ENCODE peak calls at places on chromosomes 3 and 15, in ten cellular contexts. Y is H1, V is breast epithelium, J is HepG2, G is stomach, H is Panc1, O is suprapubic skin, Z is sigmoid colon, I is transverse colon, M is HCT116. B is an unnamed sample.

GRCh38 chr15:73677146-73677607 is 7.0 kb upstream of the CD276 start:
- DNase-seq in Y (peak), V (peak), J (peak), G (peak), H (peak), O (no peak), Z (peak), I (peak), M (peak), B (peak)

GRCh38 chr3:185250653-185251052 is 3.2 kb downstream of the EHHADH start:
- DNase-seq in Y (no peak), V (no peak), J (peak), G (no peak), H (no peak), O (no peak), Z (no peak), I (no peak), M (no peak), B (no peak)

GRCh38 chr3:128217702-128218475 is 64.6 kb downstream of the EEFSEC start:
- DNase-seq in Y (no peak), V (no peak), J (peak), G (no peak), H (no peak), O (no peak), Z (no peak), I (no peak), M (no peak), B (no peak)

GRCh38 chr3:18772699-18773305 is 347.7 kb upstream of the SATB1 start:
- DNase-seq in Y (no peak), V (no peak), J (no peak), G (no peak), H (no peak), O (no peak), Z (no peak), I (no peak), M (no peak), B (no peak)

GRCh38 chr3:184258926-184259325 is 2.4 kb downstream of the CAMK2N2 start:
- DNase-seq in Y (no peak), V (no peak), J (no peak), G (no peak), H (no peak), O (no peak), Z (no peak), I (no peak), M (no peak), B (no peak)

GRCh38 chr15:73930790-73931281 is 4.6 kb downstream of the LOXL1 start:
- DNase-seq in Y (no peak), V (no peak), J (no peak), G (no peak), H (no peak), O (no peak), Z (no peak), I (no peak), M (no peak), B (no peak)

GRCh38 chr15:79311901-79312553 is 1.1 kb downstream of the TMED3 start:
- DNase-seq in Y (no peak), V (no peak), J (no peak), G (no peak), H (no peak), O (no peak), Z (no peak), I (no peak), M (no peak), B (no peak)

GRCh38 chr15:90031231-90031791 is 30.2 kb downstream of the ZNF710 start:
- DNase-seq in Y (no peak), V (no peak), J (no peak), G (no peak), H (no peak), O (no peak), Z (peak), I (peak), M (no peak), B (peak)

GRCh38 chr15:58988011-58988785 is 735 bp downstream of the RNF111 start:
- DNase-seq in Y (peak), V (no peak), J (peak), G (peak), H (peak), O (peak), Z (peak), I (peak), M (no peak), B (peak)

GRCh38 chr3:158539414-158540014 is 31.5 kb upstream of the MLF1 start:
- DNase-seq in Y (no peak), V (no peak), J (peak), G (peak), H (peak), O (no peak), Z (no peak), I (peak), M (peak), B (no peak)

GRCh38 chr15:64895285-64896065 is 16.2 kb upstream of the ANKDD1A start:
- DNase-seq in Y (no peak), V (no peak), J (no peak), G (peak), H (no peak), O (no peak), Z (no peak), I (peak), M (no peak), B (no peak)

GRCh38 chr3:183386651-183387050 is 41.8 kb downstream of the MCF2L2 start:
- DNase-seq in Y (no peak), V (no peak), J (no peak), G (no peak), H (no peak), O (no peak), Z (no peak), I (no peak), M (no peak), B (no peak)

GRCh38 chr15:66854012-66854965 is 152.3 kb downstream of the SMAD6 start:
- DNase-seq in Y (peak), V (no peak), J (no peak), G (peak), H (no peak), O (peak), Z (peak), I (peak), M (no peak), B (no peak)

GRCh38 chr3:39541917-39542329 is 74.4 kb downstream of the MOBP start:
- DNase-seq in Y (no peak), V (no peak), J (no peak), G (no peak), H (no peak), O (no peak), Z (no peak), I (no peak), M (peak), B (no peak)
- TF ChIP-seq CTCF in Y (peak), V (no peak), J (peak), G (no peak), H (peak), O (no peak), Z (no peak), I (no peak), M (peak), B (peak)

DNA sequence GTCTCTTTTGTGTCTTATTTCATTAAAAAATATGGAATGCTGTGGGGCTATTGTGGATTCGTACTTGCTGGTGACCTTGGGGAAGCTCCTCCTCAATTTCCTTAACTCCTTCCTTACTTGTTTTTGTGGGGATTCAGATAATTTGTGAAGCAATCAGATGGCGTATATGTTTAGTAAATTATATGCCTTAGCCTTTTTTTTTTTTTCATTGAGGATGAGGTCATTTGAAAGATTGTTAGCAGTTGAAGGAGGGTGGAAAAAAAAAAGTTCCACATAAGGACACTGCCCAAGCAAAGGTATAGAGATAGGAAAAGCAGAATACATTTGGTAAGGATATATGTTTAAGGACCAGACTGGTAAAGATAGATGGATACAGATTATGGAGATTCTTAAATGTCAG is 3.3 kb downstream of the RNF13 start:
- DNase-seq in Y (no peak), V (no peak), J (no peak), G (no peak), H (no peak), O (no peak), Z (no peak), I (no peak), M (no peak), B (no peak)
- H3K4me3 ChIP-seq in Y (no peak), V (no peak), J (no peak), G (no peak), H (no peak), O (no peak), Z (no peak), I (no peak), M (no peak), B (peak)

DNA sequence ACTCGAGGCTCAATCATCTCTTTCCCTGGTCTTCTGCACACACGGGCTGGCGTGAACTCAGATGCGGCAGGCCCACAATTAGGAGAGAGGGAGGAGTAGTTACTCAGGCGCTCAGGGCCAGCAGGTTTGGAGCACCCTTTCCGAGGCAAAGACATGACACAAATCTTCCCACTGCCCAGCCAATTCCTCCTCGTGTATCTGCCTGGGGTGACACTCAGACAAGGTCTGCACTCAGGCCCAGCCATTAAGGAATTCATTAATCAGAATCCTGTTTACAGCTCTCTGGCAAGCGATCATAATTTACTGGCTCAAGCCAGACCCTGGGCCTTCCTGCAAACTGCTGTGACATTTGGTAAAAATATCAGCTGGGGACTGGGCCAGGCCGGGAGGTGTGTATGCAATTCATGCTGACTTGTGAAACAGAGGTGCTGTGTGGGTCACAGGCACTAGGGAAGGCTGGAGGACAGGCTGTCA is 68.1 kb upstream of the TLE3 start:
- DNase-seq in Y (no peak), V (no peak), J (no peak), G (peak), H (no peak), O (no peak), Z (peak), I (no peak), M (no peak), B (no peak)
- TF ChIP-seq POLR2AphosphoS5 in Y (no peak), V (peak), J (no peak), G (no peak), H (no peak), O (no peak), Z (peak), I (peak), M (no peak), B (no peak)

GRCh38 chr3:177795866-177796265 is 598.6 kb upstream of the TBL1XR1 start:
- DNase-seq in Y (no peak), V (no peak), J (no peak), G (no peak), H (no peak), O (no peak), Z (no peak), I (no peak), M (no peak), B (no peak)
- TF ChIP-seq CTCF in Y (no peak), V (no peak), J (no peak), G (no peak), H (no peak), O (no peak), Z (no peak), I (no peak), M (no peak), B (no peak)

GRCh38 chr15:72170691-72171090 is 26.9 kb downstream of the GRAMD2A start:
- DNase-seq in Y (no peak), V (no peak), J (no peak), G (no peak), H (no peak), O (no peak), Z (no peak), I (no peak), M (no peak), B (no peak)

GRCh38 chr15:72168131-72168825 is 29.3 kb downstream of the GRAMD2A start:
- DNase-seq in Y (no peak), V (peak), J (no peak), G (peak), H (no peak), O (no peak), Z (no peak), I (no peak), M (no peak), B (no peak)

GRCh38 chr15:72169236-72169920 is 28.2 kb downstream of the GRAMD2A start:
- DNase-seq in Y (no peak), V (no peak), J (no peak), G (peak), H (no peak), O (no peak), Z (no peak), I (no peak), M (no peak), B (peak)

GRCh38 chr15:72168833-72169232 is 28.8 kb downstream of the GRAMD2A start:
- DNase-seq in Y (no peak), V (peak), J (no peak), G (peak), H (no peak), O (no peak), Z (no peak), I (no peak), M (no peak), B (no peak)

GRCh38 chr15:72169921-72170611 is 27.5 kb downstream of the GRAMD2A start:
- DNase-seq in Y (no peak), V (peak), J (no peak), G (peak), H (no peak), O (no peak), Z (no peak), I (peak), M (no peak), B (no peak)
- H3K4me3 ChIP-seq in Y (no peak), V (peak), J (no peak), G (no peak), H (no peak), O (no peak), Z (no peak), I (no peak), M (no peak), B (no peak)

GRCh38 chr3:10954740-10955139 is 37.8 kb upstream of the SLC6A1 start:
- DNase-seq in Y (no peak), V (no peak), J (no peak), G (no peak), H (no peak), O (no peak), Z (no peak), I (no peak), M (no peak), B (no peak)
- TF ChIP-seq POLR2AphosphoS5 in Y (no peak), V (no peak), J (no peak), G (no peak), H (no peak), O (no peak), Z (no peak), I (no peak), M (no peak), B (no peak)

GRCh38 chr15:69476704-69477473 is 24.3 kb downstream of the RPLP1 start:
- DNase-seq in Y (no peak), V (no peak), J (no peak), G (no peak), H (no peak), O (peak), Z (no peak), I (no peak), M (no peak), B (no peak)

GRCh38 chr15:69479971-69480370 is 27.4 kb downstream of the RPLP1 start:
- DNase-seq in Y (no peak), V (no peak), J (no peak), G (no peak), H (no peak), O (no peak), Z (no peak), I (no peak), M (no peak), B (no peak)

GRCh38 chr15:69475769-69476358 is 23.2 kb downstream of the RPLP1 start:
- DNase-seq in Y (peak), V (peak), J (peak), G (peak), H (peak), O (peak), Z (peak), I (peak), M (peak), B (peak)

GRCh38 chr15:69480932-69481331 is 28.3 kb downstream of the RPLP1 start:
- DNase-seq in Y (no peak), V (no peak), J (no peak), G (no peak), H (no peak), O (no peak), Z (no peak), I (no peak), M (no peak), B (no peak)

DNA sequence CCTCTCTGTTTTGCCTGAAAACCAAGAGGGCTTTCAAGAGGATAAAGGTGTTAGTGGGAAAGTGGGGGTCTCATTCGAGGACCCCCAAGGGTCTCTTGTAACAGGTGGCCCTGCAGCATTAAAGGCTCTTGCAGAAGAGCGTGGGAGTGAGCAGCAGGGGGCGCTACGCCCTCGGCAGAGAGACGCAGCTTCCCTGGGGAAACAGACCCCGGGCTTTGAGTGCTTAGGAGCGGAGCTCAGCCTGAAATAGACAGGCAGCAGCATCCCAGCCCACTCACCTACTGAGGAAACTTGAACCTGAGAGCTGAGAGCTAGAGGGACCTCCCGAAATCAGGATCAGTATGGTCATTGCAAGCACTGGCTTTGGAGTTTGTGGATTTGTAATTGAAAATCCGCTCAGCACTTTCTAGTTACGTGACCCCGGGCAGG is 25.7 kb downstream of the RPLP1 start:
- DNase-seq in Y (peak), V (no peak), J (peak), G (peak), H (no peak), O (peak), Z (no peak), I (peak), M (peak), B (peak)
- TF ChIP-seq CTCF in Y (peak), V (peak), J (peak), G (no peak), H (peak), O (peak), Z (peak), I (peak), M (peak), B (peak)

GRCh38 chr3:49805884-49806701 is 3.0 kb downstream of the INKA1 start:
- DNase-seq in Y (no peak), V (no peak), J (no peak), G (no peak), H (no peak), O (no peak), Z (peak), I (peak), M (no peak), B (peak)
- H3K4me3 ChIP-seq in Y (no peak), V (no peak), J (peak), G (peak), H (no peak), O (peak), Z (no peak), I (no peak), M (no peak), B (peak)

B was measured in upper lobe of left lung.